ENCODE peak calls at places on chromosomes 2 and 18, in nine cellular contexts. F is keratinocyte, O is A549, B is Karpas-422, M is IMR-90, L is trophoblast cell, N is mammary epithelial cell, C is PC-3, U is neuronal stem cell. D is an unnamed sample.

GRCh38 chr2:120372816-120373215 is 26.9 kb downstream of the INHBB start:
- DNase-seq in N (no peak), O (no peak), C (no peak), L (no peak), B (no peak), F (no peak), U (no peak), M (no peak), D (no peak)

GRCh38 chr2:24404582-24404981 is 44.2 kb upstream of the ITSN2 start:
- DNase-seq in N (peak), C (peak), F (no peak), B (no peak), U (no peak), O (no peak), M (peak), L (no peak), D (no peak)

GRCh38 chr2:125979886-125980285 is 676.1 kb upstream of the GYPC start:
- DNase-seq in O (no peak), F (no peak), L (no peak), B (peak), C (no peak), M (no peak), U (no peak), N (no peak), D (no peak)

GRCh38 chr2:10300997-10301945 is 1.4 kb upstream of the HPCAL1 start:
- DNase-seq in O (no peak), F (no peak), C (no peak), B (no peak), N (no peak), M (no peak), U (no peak), L (no peak), D (no peak)

GRCh38 chr2:216478791-216479190 is 19.9 kb upstream of the RPL37A start:
- DNase-seq in B (no peak), U (no peak), N (no peak), C (no peak), O (no peak), F (no peak), M (no peak), L (no peak), D (no peak)

GRCh38 chr2:200318940-200319435 is 12.5 kb downstream of the SPATS2L start:
- DNase-seq in B (no peak), U (no peak), O (no peak), F (no peak), M (no peak), L (no peak), N (no peak), C (peak), D (no peak)

GRCh38 chr2:179932786-179933185 is 71.4 kb upstream of the ZNF385B start:
- DNase-seq in L (no peak), U (no peak), N (no peak), F (no peak), O (no peak), M (no peak), B (no peak), C (no peak), D (no peak)

GRCh38 chr18:74977041-74977440 is 231.9 kb downstream of the PTGR3 start:
- DNase-seq in L (no peak), N (no peak), F (no peak), C (no peak), O (no peak), M (peak), U (no peak), B (no peak), D (no peak)

GRCh38 chr2:126385983-126386382 is 270.0 kb upstream of the GYPC start:
- DNase-seq in U (no peak), F (no peak), L (no peak), B (no peak), N (no peak), M (no peak), O (no peak), C (no peak), D (no peak)

GRCh38 chr2:66845307-66845706 is 410.4 kb downstream of the MEIS1 start:
- DNase-seq in U (no peak), L (no peak), N (no peak), B (peak), F (no peak), C (no peak), M (peak), O (no peak), D (no peak)

GRCh38 chr2:96213379-96213778 is 4.8 kb upstream of the STARD7 start:
- DNase-seq in B (no peak), C (no peak), U (no peak), F (no peak), M (no peak), L (no peak), N (no peak), O (no peak), D (no peak)

GRCh38 chr2:24824966-24825882 is 32.0 kb downstream of the CENPO start:
- DNase-seq in O (peak), M (no peak), L (no peak), B (peak), C (peak), F (peak), N (no peak), U (no peak), D (no peak)

GRCh38 chr2:123502926-123503325 is 522.2 kb upstream of the CNTNAP5 start:
- DNase-seq in B (no peak), N (peak), M (no peak), F (no peak), C (peak), U (no peak), O (no peak), L (peak), D (no peak)

GRCh38 chr2:96506016-96506906 is 1.1 kb upstream of the NEURL3 start:
- DNase-seq in U (no peak), N (no peak), M (no peak), L (peak), B (no peak), F (no peak), O (no peak), C (no peak), D (no peak)

GRCh38 chr2:44999540-44999939 is 9.7 kb downstream of the SIX2 start:
- DNase-seq in M (no peak), N (no peak), U (no peak), L (no peak), B (no peak), C (no peak), O (no peak), F (no peak), D (no peak)

GRCh38 chr2:158179660-158180059 is 78.0 kb downstream of the UPP2 start:
- DNase-seq in F (no peak), M (peak), N (no peak), U (no peak), L (no peak), B (peak), O (no peak), C (peak), D (no peak)

GRCh38 chr2:28702415-28702859 is 49.2 kb upstream of the PPP1CB start:
- DNase-seq in U (no peak), F (no peak), O (no peak), M (no peak), B (no peak), N (no peak), L (no peak), C (no peak), D (no peak)

GRCh38 chr18:74724186-74724585 is 126.5 kb downstream of the ZNF407 start:
- DNase-seq in C (no peak), B (no peak), O (no peak), F (no peak), M (peak), N (no peak), U (no peak), L (peak), D (no peak)

GRCh38 chr2:126344498-126344897 is 311.5 kb upstream of the GYPC start:
- DNase-seq in L (no peak), U (no peak), N (no peak), O (no peak), F (no peak), B (no peak), C (no peak), M (no peak), D (no peak)

DNA sequence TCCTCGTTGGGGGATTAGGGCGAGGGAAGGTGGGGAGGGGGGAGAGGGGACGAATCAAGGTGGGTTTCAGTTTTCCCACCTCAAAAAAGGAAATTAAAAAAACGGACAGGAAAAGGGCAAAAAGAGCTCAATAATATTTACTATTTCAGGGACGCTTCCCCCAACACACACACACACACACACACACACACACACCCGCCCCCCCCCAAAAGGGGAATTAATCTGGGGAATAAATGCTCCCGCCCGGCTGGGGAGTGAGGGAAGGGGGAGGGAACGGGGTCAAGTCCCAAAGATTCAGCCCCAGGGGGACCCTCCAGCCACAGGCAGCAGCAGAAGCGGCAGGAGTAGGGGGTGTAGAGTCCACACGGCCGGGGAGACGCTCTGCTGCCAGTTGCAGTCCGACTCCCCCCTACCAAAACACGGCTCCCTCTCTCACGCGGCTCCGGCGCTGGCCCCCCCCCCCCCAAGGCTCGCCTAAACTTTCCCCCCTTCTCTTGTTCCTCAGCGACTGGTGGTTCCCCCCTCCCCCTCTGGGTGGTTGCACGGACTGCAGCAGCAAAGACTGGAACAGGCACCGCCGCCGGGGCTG is 472 bp downstream of the XPO1 start:
- DNase-seq in U (peak), C (no peak), L (no peak), N (no peak), F (no peak), B (no peak), M (no peak), O (no peak), D (no peak)
- H3K4me2 ChIP-seq in U (peak), C (peak), L (peak), N (no peak), F (peak), B (peak), M (peak), O (peak), D (peak)

GRCh38 chr2:240927390-240927781 is 21.2 kb downstream of the CROCC2 start:
- DNase-seq in N (no peak), C (no peak), M (no peak), L (no peak), U (no peak), O (no peak), B (no peak), F (no peak), D (no peak)

GRCh38 chr2:240925191-240925575 is 19.0 kb downstream of the CROCC2 start:
- DNase-seq in N (no peak), U (no peak), O (no peak), M (no peak), C (no peak), F (no peak), L (no peak), B (no peak), D (no peak)

GRCh38 chr2:240928476-240929363 is 22.6 kb downstream of the CROCC2 start:
- DNase-seq in O (no peak), U (no peak), M (no peak), C (no peak), L (no peak), F (no peak), B (no peak), N (no peak), D (no peak)

GRCh38 chr2:240925576-240926515 is 19.7 kb downstream of the CROCC2 start:
- DNase-seq in O (no peak), N (no peak), B (no peak), L (peak), F (no peak), M (no peak), C (no peak), U (no peak), D (no peak)

GRCh38 chr2:240926516-240927389 is 20.6 kb downstream of the CROCC2 start:
- DNase-seq in O (no peak), L (no peak), M (peak), N (no peak), B (no peak), U (no peak), F (no peak), C (no peak), D (no peak)
- H3K4me2 ChIP-seq in O (peak), L (no peak), M (peak), N (no peak), B (no peak), U (no peak), F (no peak), C (no peak), D (no peak)

GRCh38 chr2:189658808-189659207 is 2.5 kb upstream of the ASNSD1 start:
- DNase-seq in M (no peak), B (no peak), O (no peak), C (no peak), L (no peak), U (no peak), N (no peak), F (no peak), D (no peak)

GRCh38 chr2:189661957-189662321 is 680 bp downstream of the ASNSD1 start:
- DNase-seq in C (peak), M (no peak), O (no peak), N (no peak), B (peak), U (no peak), L (no peak), F (no peak), D (no peak)

GRCh38 chr2:189659734-189660133 is 1.5 kb upstream of the ASNSD1 start:
- DNase-seq in C (peak), U (no peak), N (no peak), B (no peak), O (no peak), F (no peak), L (no peak), M (peak), D (no peak)

GRCh38 chr2:189661148-189661956 is at the start of gene ASNSD1:
- DNase-seq in U (peak), F (peak), O (peak), L (peak), N (peak), C (peak), B (peak), M (peak), D (peak)

DNA sequence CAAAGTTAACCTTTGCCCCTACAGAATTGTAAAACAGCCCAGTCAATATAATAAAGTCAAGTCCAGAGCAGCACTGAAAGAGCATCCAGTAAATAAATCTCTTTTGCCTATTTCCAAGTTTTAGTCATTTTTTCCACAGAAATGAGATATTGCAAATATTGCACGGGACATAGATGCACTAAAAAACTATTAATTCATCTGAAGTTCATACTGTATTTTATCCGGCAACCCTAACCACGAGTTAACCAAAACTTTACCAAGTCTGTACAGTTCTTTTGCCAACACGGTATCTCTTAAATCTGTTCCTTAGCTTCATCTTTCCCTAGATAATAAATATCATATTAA is 484 bp upstream of the ASNSD1 start:
- DNase-seq in L (no peak), B (no peak), F (no peak), U (no peak), N (no peak), O (no peak), M (no peak), C (no peak), D (no peak)
- H3K4me2 ChIP-seq in L (no peak), B (peak), F (peak), U (no peak), N (peak), O (peak), M (no peak), C (peak), D (no peak)

GRCh38 chr18:13649397-13650252 is 76.7 kb downstream of the FAM210A start:
- DNase-seq in O (no peak), B (peak), F (no peak), U (no peak), C (no peak), N (no peak), L (no peak), M (no peak), D (no peak)

GRCh38 chr18:13642440-13642827 is 83.9 kb downstream of the FAM210A start:
- DNase-seq in N (no peak), F (no peak), M (no peak), U (no peak), O (no peak), B (no peak), L (no peak), C (no peak), D (no peak)

GRCh38 chr18:13643261-13643671 is 83.1 kb downstream of the FAM210A start:
- DNase-seq in L (no peak), F (no peak), B (no peak), N (no peak), M (no peak), C (no peak), U (no peak), O (no peak), D (no peak)

GRCh38 chr18:13645093-13645492 is 81.3 kb downstream of the FAM210A start:
- DNase-seq in F (no peak), O (no peak), N (no peak), L (no peak), U (no peak), M (no peak), B (no peak), C (no peak), D (no peak)

GRCh38 chr18:13647761-13648160 is 78.6 kb downstream of the FAM210A start:
- DNase-seq in O (no peak), L (no peak), F (no peak), N (no peak), U (no peak), C (no peak), B (no peak), M (no peak), D (no peak)
- H3K4me2 ChIP-seq in O (no peak), L (no peak), F (no peak), N (no peak), U (no peak), C (no peak), B (no peak), M (no peak), D (no peak)

D was measured in neural progenitor cell.